ENCODE peak calls at places on chromosomes 2 and 18, in seven cellular contexts. W, N, S, K, Z, P and L are unnamed samples.

GRCh38 chr2:240850026-240850425 is 18.6 kb upstream of the AGXT start:
- DNase-seq in W (no peak), N (no peak), S (no peak), K (no peak), Z (no peak), P (no peak), L (no peak)

GRCh38 chr2:76953733-76954347 is 568.3 kb downstream of the LRRTM4 start:
- DNase-seq in W (peak; percentile 76), N (no peak), S (peak; percentile 59), K (peak; percentile 56), Z (peak; percentile 88), P (peak; percentile 12), L (peak; percentile 27)

GRCh38 chr2:43837831-43838559 is 644 bp downstream of the ABCG5 start:
- DNase-seq in W (no peak), N (no peak), S (no peak), K (no peak), Z (no peak), P (no peak), L (no peak)

GRCh38 chr2:171625013-171625412 is 62.3 kb upstream of the DYNC1I2 start:
- DNase-seq in W (no peak), N (no peak), S (no peak), K (no peak), Z (no peak), P (no peak), L (no peak)

GRCh38 chr2:43082111-43082877 is 144.1 kb downstream of the ZFP36L2 start:
- DNase-seq in W (no peak), N (peak; percentile 90), S (no peak), K (peak; percentile 76), Z (no peak), P (peak; percentile 86), L (peak; percentile 98)

GRCh38 chr18:6835345-6835744 is 105.8 kb downstream of the ARHGAP28 start:
- DNase-seq in W (no peak), N (no peak), S (no peak), K (no peak), Z (no peak), P (no peak), L (peak; percentile 88)

GRCh38 chr18:5546660-5547059 is 2.9 kb upstream of the EPB41L3 start:
- DNase-seq in W (peak; percentile 72), N (peak; percentile 69), S (no peak), K (peak; percentile 72), Z (peak; percentile 80), P (peak; percentile 56), L (peak; percentile 10)

GRCh38 chr2:102790086-102790453 is 28.2 kb downstream of the TMEM182 start:
- DNase-seq in W (no peak), N (no peak), S (no peak), K (no peak), Z (no peak), P (no peak), L (no peak)

GRCh38 chr2:203533696-203534471 is 1.2 kb downstream of the RAPH1 start:
- DNase-seq in W (peak; percentile 12), N (peak; percentile 89), S (no peak), K (peak; percentile 77), Z (peak; percentile 33), P (peak; percentile 87), L (peak; percentile 77)

GRCh38 chr2:68901199-68901515 is 30.0 kb upstream of the BMP10 start:
- DNase-seq in W (peak; percentile 45), N (peak; percentile 46), S (no peak), K (no peak), Z (peak; percentile 73), P (peak; percentile 25), L (peak; percentile 44)

GRCh38 chr2:179422037-179422643 is 157.5 kb upstream of the SESTD1 start:
- DNase-seq in W (peak; percentile 83), N (peak; percentile 84), S (peak; percentile 77), K (peak; percentile 75), Z (peak; percentile 90), P (peak; percentile 56), L (peak; percentile 76)

GRCh38 chr18:65737346-65737745 is 13.5 kb upstream of the CDH7 start:
- DNase-seq in W (peak; percentile 21), N (no peak), S (no peak), K (peak; percentile 19), Z (no peak), P (no peak), L (no peak)

GRCh38 chr2:105454801-105455485 is 56.1 kb upstream of the FHL2 start:
- DNase-seq in W (peak; percentile 30), N (peak; percentile 88), S (no peak), K (peak; percentile 96), Z (peak; percentile 69), P (peak; percentile 90), L (peak; percentile 81)

GRCh38 chr2:215527738-215528137 is 91.9 kb upstream of the FN1 start:
- DNase-seq in W (no peak), N (peak; percentile 93), S (no peak), K (peak; percentile 76), Z (no peak), P (peak; percentile 95), L (no peak)

GRCh38 chr2:150549381-150549780 is 61.9 kb upstream of the RND3 start:
- DNase-seq in W (no peak), N (peak; percentile 25), S (no peak), K (no peak), Z (no peak), P (no peak), L (no peak)

GRCh38 chr18:48297139-48297538 is 112.0 kb downstream of the ZBTB7C start:
- DNase-seq in W (no peak), N (no peak), S (no peak), K (no peak), Z (no peak), P (no peak), L (no peak)

GRCh38 chr18:10420561-10421352 is 33.7 kb upstream of the APCDD1 start:
- DNase-seq in W (no peak), N (peak; percentile 78), S (no peak), K (peak; percentile 51), Z (no peak), P (peak; percentile 95), L (peak; percentile 28)

GRCh38 chr2:206846854-206847834 is 81.7 kb downstream of the FASTKD2 start:
- DNase-seq in W (no peak), N (no peak), S (no peak), K (no peak), Z (no peak), P (no peak), L (no peak)

GRCh38 chr2:239496700-239497099 is 95.9 kb upstream of the HDAC4 start:
- DNase-seq in W (no peak), N (no peak), S (no peak), K (no peak), Z (no peak), P (no peak), L (no peak)

GRCh38 chr18:47970664-47971523 is 40.4 kb upstream of the SMAD2 start:
- DNase-seq in W (no peak), N (no peak), S (no peak), K (no peak), Z (no peak), P (no peak), L (no peak)

GRCh38 chr2:224646242-224646846 is 61.2 kb upstream of the CUL3 start:
- DNase-seq in W (peak; percentile 42), N (peak; percentile 25), S (no peak), K (peak; percentile 7), Z (peak; percentile 57), P (no peak), L (peak; percentile 17)

GRCh38 chr2:240127911-240128607 is 8.0 kb downstream of the COPS9 start:
- DNase-seq in W (no peak), N (no peak), S (no peak), K (no peak), Z (no peak), P (no peak), L (no peak)

DNA sequence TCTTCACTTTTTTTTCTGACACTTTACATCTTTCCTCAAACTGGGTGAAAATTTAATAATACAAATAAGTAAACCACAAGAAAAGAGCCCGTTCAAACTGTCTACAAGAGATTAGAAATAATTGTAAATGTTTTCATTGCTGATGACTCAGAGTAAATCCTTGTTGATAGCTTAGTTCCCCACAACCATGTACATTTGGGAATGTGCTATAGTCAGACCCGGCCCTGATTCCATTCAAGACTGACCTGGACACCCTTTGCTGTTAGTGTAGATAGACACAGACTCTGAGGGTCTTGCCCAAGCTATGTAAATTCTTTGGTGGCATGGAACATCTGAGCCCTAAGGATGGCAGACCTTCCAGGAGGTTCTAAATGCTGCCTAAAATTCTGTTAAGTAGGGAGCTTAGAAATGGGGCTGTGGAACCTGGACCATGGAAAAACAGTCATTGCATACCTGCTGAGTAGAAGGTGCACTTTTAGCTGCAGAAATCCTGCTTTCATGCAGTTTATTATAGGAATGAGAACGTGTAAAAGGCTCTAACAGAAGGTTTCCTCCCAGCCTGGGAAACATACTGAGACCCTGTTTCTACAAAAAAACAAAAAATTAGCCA is 3.7 kb downstream of the MALT1 start:
- DNase-seq in W (no peak), N (no peak), S (no peak), K (peak; percentile 22), Z (no peak), P (peak; percentile 66), L (peak; percentile 63)
- H3K4me3 ChIP-seq in W (no peak overlapping the region), N (no peak overlapping the region), S (no peak overlapping the region), K (no peak overlapping the region), Z (no peak overlapping the region), P (no peak overlapping the region), L (no peak overlapping the region)

GRCh38 chr18:12742453-12742852 is 39.6 kb downstream of the PSMG2 start:
- DNase-seq in W (no peak), N (peak; percentile 57), S (no peak), K (peak; percentile 35), Z (no peak), P (peak; percentile 71), L (peak; percentile 20)

GRCh38 chr18:12745095-12745820 is 42.4 kb downstream of the PSMG2 start:
- DNase-seq in W (no peak), N (no peak), S (no peak), K (no peak), Z (no peak), P (no peak), L (no peak)

GRCh38 chr18:12741351-12741750 is 38.5 kb downstream of the PSMG2 start:
- DNase-seq in W (no peak), N (peak; percentile 53), S (no peak), K (peak; percentile 25), Z (no peak), P (peak; percentile 52), L (peak; percentile 58)

GRCh38 chr18:12747530-12748315 is 44.9 kb downstream of the PSMG2 start:
- DNase-seq in W (no peak), N (no peak), S (no peak), K (no peak), Z (no peak), P (peak; percentile 58), L (no peak)

GRCh38 chr18:12744103-12744502 is 41.3 kb downstream of the PSMG2 start:
- DNase-seq in W (no peak), N (peak; percentile 84), S (no peak), K (peak; percentile 76), Z (peak; percentile 28), P (peak; percentile 65), L (peak; percentile 75)
- TF ChIP-seq CTCF in W (peak; percentile 40), N (peak; percentile 74), S (peak; percentile 25), K (peak; percentile 61), Z (peak; percentile 38), P (peak; percentile 62), L (peak; percentile 63)

GRCh38 chr2:60118917-60119316 is 434.5 kb downstream of the BCL11A start:
- DNase-seq in W (no peak), N (no peak), S (no peak), K (no peak), Z (no peak), P (no peak), L (no peak)
- H3K4me3 ChIP-seq in W (no peak overlapping the region), N (no peak overlapping the region), S (no peak overlapping the region), K (no peak overlapping the region), Z (no peak overlapping the region), P (no peak overlapping the region), L (no peak overlapping the region)

GRCh38 chr2:159998236-159998635 is 64.2 kb downstream of the PLA2R1 start:
- DNase-seq in W (no peak), N (no peak), S (no peak), K (no peak), Z (no peak), P (peak; percentile 43), L (no peak)

GRCh38 chr2:159995038-159995437 is 67.4 kb downstream of the PLA2R1 start:
- DNase-seq in W (no peak), N (no peak), S (no peak), K (no peak), Z (no peak), P (no peak), L (no peak)

GRCh38 chr2:159996792-159997546 is 65.4 kb downstream of the PLA2R1 start:
- DNase-seq in W (no peak), N (peak; percentile 73), S (no peak), K (peak; percentile 8), Z (no peak), P (peak; percentile 71), L (peak; percentile 19)
- TF ChIP-seq CTCF in W (no peak), N (peak; percentile 31), S (no peak), K (no peak), Z (no peak), P (no peak), L (no peak)